ENCODE peak calls at places on chromosomes 2 and 18, in ten cellular contexts. M is psoas muscle; L is AG09319; E is NCI-H345; S is AG08396; H is progenitor cell of endocrine pancreas; V is neural progenitor cell; O is HEK293T; Z is activated CD4-positive, alpha-beta T cell treated with anti-CD3 and anti-CD28 coated beads, Interleukin-2, amount 50 U/mL, for 1 hour; A is posterior cingulate gyrus. B is an unnamed sample.

GRCh38 chr18:42644729-42645131 is 470.8 kb downstream of the RIT2 start:
- DNase-seq in M (no peak), L (no peak), E (no peak), S (no peak), H (no peak), V (no peak), O (no peak), Z (no peak), A (no peak), B (no peak)

GRCh38 chr2:44528595-44528994 is 166.8 kb downstream of the CAMKMT start:
- DNase-seq in M (no peak), L (peak), E (no peak), S (peak), H (no peak), V (no peak), O (no peak), Z (no peak), A (no peak), B (no peak)

GRCh38 chr2:11574176-11575046 is 40.6 kb downstream of the GREB1 start:
- DNase-seq in M (peak), L (no peak), E (no peak), S (no peak), H (no peak), V (no peak), O (no peak), Z (no peak), A (peak), B (no peak)

GRCh38 chr2:113283704-113284284 is 5.1 kb upstream of the PAX8 start:
- DNase-seq in M (no peak), L (peak), E (no peak), S (peak), H (no peak), V (no peak), O (no peak), Z (no peak), A (peak), B (no peak)

GRCh38 chr2:239781461-239781860 is 243.7 kb downstream of the NDUFA10 start:
- DNase-seq in M (no peak), L (no peak), E (no peak), S (no peak), H (no peak), V (no peak), O (no peak), Z (no peak), A (no peak), B (no peak)

GRCh38 chr2:215797676-215798075 is 215.7 kb downstream of the MREG start:
- DNase-seq in M (no peak), L (no peak), E (no peak), S (no peak), H (no peak), V (no peak), O (no peak), Z (no peak), A (no peak), B (no peak)

GRCh38 chr18:45962866-45963265 is 4.3 kb downstream of the EPG5 start:
- DNase-seq in M (no peak), L (no peak), E (no peak), S (peak), H (no peak), V (no peak), O (no peak), Z (no peak), A (no peak), B (peak)

GRCh38 chr2:239772721-239773120 is 252.4 kb downstream of the NDUFA10 start:
- DNase-seq in M (no peak), L (no peak), E (no peak), S (no peak), H (no peak), V (no peak), O (no peak), Z (no peak), A (peak), B (no peak)